ENCODE peak calls at places on chromosomes 7 and 10, in four cellular contexts. One of them, this sample, is unnamed.

GRCh38 chr7:140213684-140214074 is 36.9 kb upstream of the KDM7A start:
- DNase-seq in ascending aorta: no peak
- DNase-seq in choroid plexus epithelial cell: no peak
- DNase-seq in GM23338: no peak
- DNase-seq in this sample: peak; percentile 56

GRCh38 chr7:152761116-152761748 is 1.7 kb downstream of the ACTR3B start:
- DNase-seq in GM23338: no peak
- DNase-seq in choroid plexus epithelial cell: peak; percentile 32
- DNase-seq in ascending aorta: no peak
- DNase-seq in this sample: no peak

GRCh38 chr10:74825033-74825370 is 1.4 kb upstream of the KAT6B start:
- DNase-seq in ascending aorta: no peak
- DNase-seq in GM23338: peak; percentile 57
- DNase-seq in choroid plexus epithelial cell: no peak
- DNase-seq in this sample: peak; percentile 29

GRCh38 chr7:131726031-131726430 is 169.6 kb upstream of the PODXL start:
- DNase-seq in ascending aorta: no peak
- DNase-seq in GM23338: no peak
- DNase-seq in choroid plexus epithelial cell: no peak
- DNase-seq in this sample: no peak

GRCh38 chr10:5293691-5294550 is 70.8 kb upstream of the UCN3 start:
- DNase-seq in choroid plexus epithelial cell: peak; percentile 77
- DNase-seq in ascending aorta: no peak
- DNase-seq in GM23338: peak; percentile 95
- DNase-seq in this sample: no peak

GRCh38 chr10:59222788-59223187 is 46.3 kb downstream of the PHYHIPL start:
- DNase-seq in GM23338: no peak
- DNase-seq in ascending aorta: no peak
- DNase-seq in choroid plexus epithelial cell: peak; percentile 15
- DNase-seq in this sample: no peak

GRCh38 chr10:26046073-26046684 is 112.2 kb downstream of the MYO3A start:
- DNase-seq in choroid plexus epithelial cell: no peak
- DNase-seq in ascending aorta: no peak
- DNase-seq in GM23338: peak; percentile 45
- DNase-seq in this sample: no peak

GRCh38 chr7:69858471-69858870 is 260.2 kb downstream of the AUTS2 start:
- DNase-seq in GM23338: peak; percentile 37
- DNase-seq in ascending aorta: no peak
- DNase-seq in choroid plexus epithelial cell: no peak
- DNase-seq in this sample: no peak

GRCh38 chr7:96297873-96298272 is 24.0 kb downstream of the SLC25A13 start:
- DNase-seq in GM23338: no peak
- DNase-seq in ascending aorta: no peak
- DNase-seq in choroid plexus epithelial cell: no peak
- DNase-seq in this sample: no peak

GRCh38 chr7:141076377-141076776 is 2.5 kb downstream of the TMEM178B start:
- DNase-seq in choroid plexus epithelial cell: peak; percentile 4
- DNase-seq in GM23338: peak; percentile 66
- DNase-seq in ascending aorta: no peak
- DNase-seq in this sample: no peak

GRCh38 chr10:79079074-79079397 is 10.3 kb downstream of the ZMIZ1 start:
- DNase-seq in GM23338: no peak
- DNase-seq in ascending aorta: no peak
- DNase-seq in choroid plexus epithelial cell: no peak
- DNase-seq in this sample: no peak

GRCh38 chr10:17453035-17453376 is 1.4 kb downstream of the ST8SIA6 start:
- DNase-seq in GM23338: no peak
- DNase-seq in choroid plexus epithelial cell: no peak
- DNase-seq in ascending aorta: no peak
- DNase-seq in this sample: no peak
- H3K4me3 ChIP-seq in GM23338: peak overlapping the region; percentile 78
- H3K4me3 ChIP-seq in choroid plexus epithelial cell: peak overlapping the region; percentile 57
- H3K4me3 ChIP-seq in ascending aorta: peak overlapping the region; percentile 58
- H3K4me3 ChIP-seq in this sample: no peak overlapping the region

GRCh38 chr7:143395187-143396149 is 13.2 kb downstream of the EPHA1 start:
- DNase-seq in ascending aorta: no peak
- DNase-seq in GM23338: peak; percentile 63
- DNase-seq in choroid plexus epithelial cell: no peak
- DNase-seq in this sample: peak; percentile 83
- TF ChIP-seq CTCF in ascending aorta: no peak
- TF ChIP-seq CTCF in GM23338: no peak
- TF ChIP-seq CTCF in choroid plexus epithelial cell: peak; percentile 46
- TF ChIP-seq CTCF in this sample: no peak

DNA sequence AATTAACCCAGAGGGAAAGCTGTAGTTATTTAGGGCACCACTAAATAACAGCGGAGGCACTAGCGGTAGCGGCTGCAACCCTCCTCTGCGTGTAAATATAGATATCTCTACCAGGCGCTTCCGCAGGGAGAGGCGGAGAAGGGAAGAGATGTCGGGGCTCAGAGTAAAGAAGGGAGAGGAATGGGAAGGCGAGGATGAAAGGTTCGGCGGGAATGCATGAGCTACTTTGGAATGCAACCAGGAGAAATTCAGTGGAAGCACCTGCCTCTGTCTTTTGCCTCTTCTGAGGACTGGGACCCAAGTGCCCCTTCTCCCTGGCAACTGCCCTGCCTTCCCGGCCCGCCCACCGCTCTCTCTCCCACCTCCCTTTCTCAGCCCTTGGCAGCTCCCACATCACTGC is 698.3 kb downstream of the PARD3 start:
- DNase-seq in choroid plexus epithelial cell: no peak
- DNase-seq in GM23338: peak; percentile 64
- DNase-seq in ascending aorta: no peak
- DNase-seq in this sample: no peak
- H3K4me3 ChIP-seq in choroid plexus epithelial cell: peak overlapping the region; percentile 26
- H3K4me3 ChIP-seq in GM23338: no peak overlapping the region
- H3K4me3 ChIP-seq in ascending aorta: no peak overlapping the region
- H3K4me3 ChIP-seq in this sample: no peak overlapping the region

DNA sequence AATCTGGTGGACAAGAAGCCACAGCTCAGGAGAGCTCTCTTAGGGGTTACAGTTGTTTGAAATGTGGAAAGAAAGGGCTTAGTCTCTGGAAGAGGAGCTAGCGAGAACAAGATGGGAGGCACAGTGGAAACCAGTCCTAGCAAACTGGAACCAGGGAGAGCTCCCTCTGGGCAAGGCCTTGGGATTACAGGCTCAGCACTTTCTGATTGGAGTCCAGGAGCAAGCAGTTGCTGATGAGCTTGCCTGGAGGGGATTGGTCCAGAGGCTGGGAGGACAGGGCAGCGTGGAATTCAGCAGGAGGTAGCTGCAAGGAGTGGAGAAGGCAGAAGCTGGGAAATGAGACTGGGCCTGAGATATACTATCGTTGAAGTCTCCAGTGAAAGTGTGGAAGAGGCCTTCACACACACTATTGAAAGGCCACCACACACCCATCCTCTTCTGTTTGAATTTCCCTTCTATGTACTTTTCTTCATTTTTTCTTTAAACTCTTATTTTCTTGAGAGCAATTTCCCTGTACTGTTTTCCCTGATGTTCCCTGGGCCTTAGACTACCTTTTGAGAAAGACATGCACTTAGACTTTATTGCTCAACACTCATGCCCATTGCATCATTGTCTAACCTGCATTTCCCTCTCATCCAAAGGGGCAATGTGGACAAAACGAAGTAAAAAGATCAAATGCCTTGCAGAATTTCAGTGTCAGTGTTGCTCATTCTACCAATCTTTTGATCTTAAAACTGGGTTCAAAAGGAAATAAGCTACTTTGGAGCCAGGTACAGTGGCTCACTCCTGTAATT is 57.8 kb upstream of the LANCL2 start:
- DNase-seq in choroid plexus epithelial cell: peak; percentile 36
- DNase-seq in ascending aorta: no peak
- DNase-seq in GM23338: peak; percentile 51
- DNase-seq in this sample: no peak
- TF ChIP-seq CTCF in choroid plexus epithelial cell: peak; percentile 34
- TF ChIP-seq CTCF in ascending aorta: no peak
- TF ChIP-seq CTCF in GM23338: peak; percentile 33
- TF ChIP-seq CTCF in this sample: no peak

GRCh38 chr10:61994404-61995031 is 93.0 kb downstream of the ARID5B start:
- DNase-seq in ascending aorta: no peak
- DNase-seq in GM23338: peak; percentile 28
- DNase-seq in choroid plexus epithelial cell: no peak
- DNase-seq in this sample: no peak
- H3K4me3 ChIP-seq in ascending aorta: no peak overlapping the region
- H3K4me3 ChIP-seq in GM23338: no peak overlapping the region
- H3K4me3 ChIP-seq in choroid plexus epithelial cell: no peak overlapping the region
- H3K4me3 ChIP-seq in this sample: no peak overlapping the region

This sample was measured in lower leg skin.